ENCODE peak calls at places on chromosomes 4 and X, in ten cellular contexts. One of them, this sample, is unnamed.

GRCh38 chr4:185307136-185307950 is 88.4 kb downstream of the LRP2BP start:
- DNase-seq in GM23338: peak
- DNase-seq in thyroid gland: peak
- DNase-seq in BJ: no peak
- DNase-seq in endothelial cell: no peak
- DNase-seq in tibial nerve: no peak
- DNase-seq in HFF-Myc: no peak
- DNase-seq in mammary epithelial cell: peak
- DNase-seq in fibroblast of mammary gland: no peak
- DNase-seq in lower lobe of right lung: no peak
- DNase-seq in this sample: no peak

GRCh38 chr4:123621072-123621705 is 224.6 kb downstream of the SPRY1 start:
- DNase-seq in fibroblast of mammary gland: no peak
- DNase-seq in thyroid gland: no peak
- DNase-seq in tibial nerve: no peak
- DNase-seq in endothelial cell: no peak
- DNase-seq in BJ: no peak
- DNase-seq in mammary epithelial cell: peak
- DNase-seq in HFF-Myc: no peak
- DNase-seq in GM23338: no peak
- DNase-seq in lower lobe of right lung: no peak
- DNase-seq in this sample: no peak

GRCh38 chr4:110188113-110188512 is 10.3 kb downstream of the ELOVL6 start:
- DNase-seq in mammary epithelial cell: no peak
- DNase-seq in BJ: no peak
- DNase-seq in lower lobe of right lung: no peak
- DNase-seq in tibial nerve: no peak
- DNase-seq in GM23338: no peak
- DNase-seq in HFF-Myc: no peak
- DNase-seq in fibroblast of mammary gland: no peak
- DNase-seq in endothelial cell: no peak
- DNase-seq in thyroid gland: no peak
- DNase-seq in this sample: no peak

GRCh38 chrX:34578237-34578636 is 78.8 kb downstream of the TMEM47 start:
- DNase-seq in mammary epithelial cell: peak
- DNase-seq in HFF-Myc: no peak
- DNase-seq in BJ: no peak
- DNase-seq in GM23338: peak
- DNase-seq in fibroblast of mammary gland: peak
- DNase-seq in endothelial cell: no peak
- DNase-seq in lower lobe of right lung: no peak
- DNase-seq in thyroid gland: no peak
- DNase-seq in tibial nerve: no peak
- DNase-seq in this sample: no peak

GRCh38 chr4:128658214-128658621 is 151.3 kb upstream of the JADE1 start:
- DNase-seq in GM23338: no peak
- DNase-seq in fibroblast of mammary gland: peak
- DNase-seq in tibial nerve: no peak
- DNase-seq in thyroid gland: no peak
- DNase-seq in BJ: peak
- DNase-seq in mammary epithelial cell: no peak
- DNase-seq in endothelial cell: no peak
- DNase-seq in HFF-Myc: no peak
- DNase-seq in lower lobe of right lung: no peak
- DNase-seq in this sample: no peak

GRCh38 chrX:13938053-13938765 is 91.5 kb downstream of the GEMIN8 start:
- DNase-seq in fibroblast of mammary gland: no peak
- DNase-seq in thyroid gland: peak
- DNase-seq in endothelial cell: peak
- DNase-seq in GM23338: peak
- DNase-seq in HFF-Myc: no peak
- DNase-seq in lower lobe of right lung: peak
- DNase-seq in tibial nerve: no peak
- DNase-seq in mammary epithelial cell: no peak
- DNase-seq in BJ: no peak
- DNase-seq in this sample: no peak

GRCh38 chr4:80305466-80305865 is 30.1 kb upstream of the CFAP299 start:
- DNase-seq in HFF-Myc: no peak
- DNase-seq in BJ: peak
- DNase-seq in GM23338: no peak
- DNase-seq in tibial nerve: no peak
- DNase-seq in thyroid gland: no peak
- DNase-seq in lower lobe of right lung: no peak
- DNase-seq in fibroblast of mammary gland: peak
- DNase-seq in mammary epithelial cell: peak
- DNase-seq in endothelial cell: no peak
- DNase-seq in this sample: no peak

GRCh38 chrX:24153796-24154189 is 4.3 kb downstream of the ZFX start:
- DNase-seq in mammary epithelial cell: no peak
- DNase-seq in thyroid gland: no peak
- DNase-seq in BJ: no peak
- DNase-seq in GM23338: no peak
- DNase-seq in lower lobe of right lung: no peak
- DNase-seq in tibial nerve: no peak
- DNase-seq in HFF-Myc: no peak
- DNase-seq in endothelial cell: no peak
- DNase-seq in fibroblast of mammary gland: no peak
- DNase-seq in this sample: no peak

GRCh38 chrX:134908235-134908834 is 82.5 kb upstream of the SMIM10 start:
- DNase-seq in mammary epithelial cell: peak
- DNase-seq in BJ: no peak
- DNase-seq in tibial nerve: no peak
- DNase-seq in fibroblast of mammary gland: peak
- DNase-seq in lower lobe of right lung: no peak
- DNase-seq in GM23338: no peak
- DNase-seq in HFF-Myc: no peak
- DNase-seq in thyroid gland: no peak
- DNase-seq in endothelial cell: no peak
- DNase-seq in this sample: no peak

GRCh38 chrX:49695276-49696180 is at the start of gene PAGE1:
- DNase-seq in BJ: no peak
- DNase-seq in fibroblast of mammary gland: no peak
- DNase-seq in HFF-Myc: no peak
- DNase-seq in GM23338: no peak
- DNase-seq in thyroid gland: no peak
- DNase-seq in tibial nerve: no peak
- DNase-seq in mammary epithelial cell: no peak
- DNase-seq in lower lobe of right lung: no peak
- DNase-seq in endothelial cell: no peak
- DNase-seq in this sample: no peak

GRCh38 chr4:185567828-185568442 is 32.6 kb upstream of the PDLIM3 start:
- DNase-seq in GM23338: no peak
- DNase-seq in lower lobe of right lung: no peak
- DNase-seq in mammary epithelial cell: no peak
- DNase-seq in thyroid gland: no peak
- DNase-seq in HFF-Myc: no peak
- DNase-seq in tibial nerve: no peak
- DNase-seq in BJ: no peak
- DNase-seq in fibroblast of mammary gland: peak
- DNase-seq in endothelial cell: no peak
- DNase-seq in this sample: no peak

GRCh38 chrX:74490249-74490648 is 69.0 kb downstream of the SLC16A2 start:
- DNase-seq in endothelial cell: no peak
- DNase-seq in fibroblast of mammary gland: no peak
- DNase-seq in tibial nerve: no peak
- DNase-seq in thyroid gland: no peak
- DNase-seq in mammary epithelial cell: no peak
- DNase-seq in GM23338: no peak
- DNase-seq in HFF-Myc: no peak
- DNase-seq in BJ: no peak
- DNase-seq in lower lobe of right lung: no peak
- DNase-seq in this sample: no peak

GRCh38 chrX:74493806-74494205 is 72.5 kb downstream of the SLC16A2 start:
- DNase-seq in endothelial cell: no peak
- DNase-seq in thyroid gland: no peak
- DNase-seq in BJ: no peak
- DNase-seq in HFF-Myc: no peak
- DNase-seq in lower lobe of right lung: no peak
- DNase-seq in tibial nerve: no peak
- DNase-seq in GM23338: peak
- DNase-seq in mammary epithelial cell: no peak
- DNase-seq in fibroblast of mammary gland: no peak
- DNase-seq in this sample: no peak

GRCh38 chrX:74492720-74493201 is 71.5 kb downstream of the SLC16A2 start:
- DNase-seq in tibial nerve: no peak
- DNase-seq in thyroid gland: no peak
- DNase-seq in HFF-Myc: no peak
- DNase-seq in endothelial cell: peak
- DNase-seq in BJ: no peak
- DNase-seq in mammary epithelial cell: no peak
- DNase-seq in GM23338: peak
- DNase-seq in fibroblast of mammary gland: peak
- DNase-seq in lower lobe of right lung: no peak
- DNase-seq in this sample: no peak
- TF ChIP-seq CTCF in tibial nerve: no peak
- TF ChIP-seq CTCF in thyroid gland: no peak
- TF ChIP-seq CTCF in HFF-Myc: peak
- TF ChIP-seq CTCF in endothelial cell: no peak
- TF ChIP-seq CTCF in BJ: no peak
- TF ChIP-seq CTCF in mammary epithelial cell: no peak
- TF ChIP-seq CTCF in GM23338: peak
- TF ChIP-seq CTCF in fibroblast of mammary gland: peak
- TF ChIP-seq CTCF in lower lobe of right lung: no peak
- TF ChIP-seq CTCF in this sample: no peak

DNA sequence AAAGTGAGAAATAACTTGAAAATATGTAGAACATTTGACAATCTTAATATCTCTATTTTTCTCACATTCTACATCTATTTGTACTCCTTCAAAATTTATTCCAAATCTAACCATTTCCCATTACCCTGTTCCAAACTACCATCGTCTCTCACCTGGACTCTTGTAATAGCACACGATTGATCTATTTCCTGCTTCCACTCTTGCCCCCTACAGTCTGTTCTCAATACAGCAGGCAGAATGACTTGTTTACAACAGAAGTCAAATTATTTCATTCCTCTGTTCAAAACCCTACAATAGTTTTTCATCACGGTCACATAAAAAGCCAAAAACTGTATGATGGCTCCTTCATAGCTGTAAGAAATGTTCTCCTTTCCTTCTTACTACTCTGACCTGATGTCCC is 21.1 kb upstream of the LUZP4 start:
- DNase-seq in lower lobe of right lung: no peak
- DNase-seq in mammary epithelial cell: no peak
- DNase-seq in endothelial cell: no peak
- DNase-seq in GM23338: peak
- DNase-seq in tibial nerve: no peak
- DNase-seq in HFF-Myc: no peak
- DNase-seq in thyroid gland: no peak
- DNase-seq in BJ: no peak
- DNase-seq in fibroblast of mammary gland: peak
- DNase-seq in this sample: no peak
- TF ChIP-seq CTCF in lower lobe of right lung: peak
- TF ChIP-seq CTCF in mammary epithelial cell: peak
- TF ChIP-seq CTCF in endothelial cell: peak
- TF ChIP-seq CTCF in GM23338: peak
- TF ChIP-seq CTCF in tibial nerve: no peak
- TF ChIP-seq CTCF in HFF-Myc: peak
- TF ChIP-seq CTCF in thyroid gland: no peak
- TF ChIP-seq CTCF in BJ: peak
- TF ChIP-seq CTCF in fibroblast of mammary gland: peak
- TF ChIP-seq CTCF in this sample: no peak

GRCh38 chr4:104815593-104816156 is 321.0 kb upstream of the CXXC4 start:
- DNase-seq in lower lobe of right lung: no peak
- DNase-seq in tibial nerve: no peak
- DNase-seq in HFF-Myc: no peak
- DNase-seq in mammary epithelial cell: peak
- DNase-seq in BJ: no peak
- DNase-seq in endothelial cell: no peak
- DNase-seq in fibroblast of mammary gland: peak
- DNase-seq in thyroid gland: peak
- DNase-seq in GM23338: no peak
- DNase-seq in this sample: no peak

DNA sequence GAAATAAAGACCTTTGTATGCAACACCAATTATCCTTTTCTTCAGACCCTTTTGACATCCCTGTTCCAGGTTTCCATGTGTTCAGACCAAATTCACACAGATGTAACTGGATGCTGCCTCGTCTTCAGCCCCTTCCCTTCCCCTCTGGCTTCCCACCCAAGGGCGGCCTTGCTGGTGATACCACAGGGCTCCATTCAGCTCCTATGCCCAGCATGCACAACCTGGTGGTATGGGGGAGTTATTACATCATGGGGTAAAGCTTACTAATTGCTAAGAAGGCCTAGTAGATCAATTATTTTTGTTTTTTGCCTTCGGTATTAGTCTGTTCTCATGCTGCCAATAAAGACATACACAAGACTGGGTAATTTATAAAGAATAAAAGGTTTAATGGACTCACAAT is 317.0 kb upstream of the CXXC4 start:
- DNase-seq in HFF-Myc: no peak
- DNase-seq in BJ: no peak
- DNase-seq in lower lobe of right lung: no peak
- DNase-seq in GM23338: peak
- DNase-seq in mammary epithelial cell: no peak
- DNase-seq in tibial nerve: no peak
- DNase-seq in fibroblast of mammary gland: no peak
- DNase-seq in thyroid gland: no peak
- DNase-seq in endothelial cell: no peak
- DNase-seq in this sample: no peak
- TF ChIP-seq CTCF in HFF-Myc: no peak
- TF ChIP-seq CTCF in BJ: no peak
- TF ChIP-seq CTCF in lower lobe of right lung: no peak
- TF ChIP-seq CTCF in GM23338: peak
- TF ChIP-seq CTCF in mammary epithelial cell: no peak
- TF ChIP-seq CTCF in tibial nerve: no peak
- TF ChIP-seq CTCF in fibroblast of mammary gland: no peak
- TF ChIP-seq CTCF in thyroid gland: no peak
- TF ChIP-seq CTCF in endothelial cell: no peak
- TF ChIP-seq CTCF in this sample: no peak

GRCh38 chrX:3636803-3637202 is 76.6 kb downstream of the PRKX start:
- DNase-seq in GM23338: no peak
- DNase-seq in mammary epithelial cell: no peak
- DNase-seq in fibroblast of mammary gland: no peak
- DNase-seq in lower lobe of right lung: no peak
- DNase-seq in endothelial cell: no peak
- DNase-seq in HFF-Myc: no peak
- DNase-seq in BJ: no peak
- DNase-seq in thyroid gland: no peak
- DNase-seq in tibial nerve: no peak
- DNase-seq in this sample: no peak

GRCh38 chrX:3639236-3639635 is 74.2 kb downstream of the PRKX start:
- DNase-seq in endothelial cell: no peak
- DNase-seq in thyroid gland: no peak
- DNase-seq in mammary epithelial cell: no peak
- DNase-seq in GM23338: no peak
- DNase-seq in BJ: no peak
- DNase-seq in lower lobe of right lung: no peak
- DNase-seq in HFF-Myc: no peak
- DNase-seq in fibroblast of mammary gland: no peak
- DNase-seq in tibial nerve: no peak
- DNase-seq in this sample: no peak

DNA sequence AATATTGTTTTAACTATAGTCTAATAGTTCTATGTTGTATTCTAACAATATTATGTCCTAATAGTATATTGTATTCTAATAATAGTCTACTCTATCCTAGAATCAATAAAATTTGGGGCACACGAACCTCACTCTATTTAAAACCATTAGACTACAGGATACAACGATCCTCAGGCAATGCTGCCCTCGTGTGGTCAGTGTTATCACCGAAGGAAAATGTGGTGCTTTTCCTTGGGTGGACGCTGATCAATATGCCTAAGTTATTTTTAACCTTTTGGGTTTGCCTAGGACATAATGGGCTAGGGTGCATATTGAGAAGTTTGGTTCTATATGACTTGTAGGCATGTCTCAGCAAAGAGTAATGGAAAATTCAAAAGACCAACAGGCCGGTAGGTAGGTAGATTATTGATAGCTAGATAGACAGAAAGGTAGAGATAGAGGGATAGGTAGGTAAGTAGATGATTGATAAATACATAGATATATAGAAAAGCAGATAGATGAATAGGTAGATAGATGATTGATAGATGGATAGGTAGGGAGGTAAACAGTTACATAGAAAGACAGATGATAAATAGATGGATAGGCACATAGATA is 75.1 kb downstream of the PRKX start:
- DNase-seq in tibial nerve: peak
- DNase-seq in lower lobe of right lung: no peak
- DNase-seq in mammary epithelial cell: peak
- DNase-seq in BJ: no peak
- DNase-seq in fibroblast of mammary gland: peak
- DNase-seq in HFF-Myc: no peak
- DNase-seq in endothelial cell: peak
- DNase-seq in thyroid gland: peak
- DNase-seq in GM23338: peak
- DNase-seq in this sample: no peak
- TF ChIP-seq CTCF in tibial nerve: peak
- TF ChIP-seq CTCF in lower lobe of right lung: peak
- TF ChIP-seq CTCF in mammary epithelial cell: peak
- TF ChIP-seq CTCF in BJ: peak
- TF ChIP-seq CTCF in fibroblast of mammary gland: peak
- TF ChIP-seq CTCF in HFF-Myc: peak
- TF ChIP-seq CTCF in endothelial cell: peak
- TF ChIP-seq CTCF in thyroid gland: peak
- TF ChIP-seq CTCF in GM23338: peak
- TF ChIP-seq CTCF in this sample: peak